ENCODE peak calls at places on chromosomes 11 and 22, in seven cellular contexts. One of them, this sample, is unnamed.

GRCh38 chr22:38491707-38492348 is 14.3 kb downstream of the DDX17 start:
- DNase-seq in GM10248: no peak
- DNase-seq in fibroblast of lung: no peak
- DNase-seq in HTR-8/SVneo: no peak
- DNase-seq in IMR-90: peak; percentile 50
- DNase-seq in H7: no peak
- DNase-seq in CD4-positive, alpha-beta memory T cell: no peak
- DNase-seq in this sample: no peak

GRCh38 chr11:2929880-2930704 is 872 bp upstream of the PHLDA2 start:
- DNase-seq in GM10248: peak; percentile 77
- DNase-seq in fibroblast of lung: peak; percentile 63
- DNase-seq in HTR-8/SVneo: peak; percentile 48
- DNase-seq in IMR-90: peak; percentile 61
- DNase-seq in H7: peak; percentile 92
- DNase-seq in CD4-positive, alpha-beta memory T cell: no peak
- DNase-seq in this sample: peak; percentile 69

GRCh38 chr22:20207277-20208025 is 56.6 kb upstream of the CCDC188 start:
- DNase-seq in GM10248: no peak
- DNase-seq in fibroblast of lung: no peak
- DNase-seq in HTR-8/SVneo: no peak
- DNase-seq in IMR-90: no peak
- DNase-seq in H7: no peak
- DNase-seq in CD4-positive, alpha-beta memory T cell: no peak
- DNase-seq in this sample: no peak

GRCh38 chr11:86176165-86176884 is 68.2 kb upstream of the EED start:
- DNase-seq in GM10248: peak; percentile 41
- DNase-seq in fibroblast of lung: peak; percentile 53
- DNase-seq in HTR-8/SVneo: no peak
- DNase-seq in IMR-90: peak; percentile 52
- DNase-seq in H7: no peak
- DNase-seq in CD4-positive, alpha-beta memory T cell: no peak
- DNase-seq in this sample: no peak

GRCh38 chr11:79472736-79473536 is 32.1 kb upstream of the TENM4 start:
- DNase-seq in GM10248: no peak
- DNase-seq in fibroblast of lung: no peak
- DNase-seq in HTR-8/SVneo: no peak
- DNase-seq in IMR-90: no peak
- DNase-seq in H7: peak; percentile 50
- DNase-seq in CD4-positive, alpha-beta memory T cell: no peak
- DNase-seq in this sample: no peak

GRCh38 chr22:31646186-31647019 is 15.6 kb downstream of the PISD start:
- DNase-seq in GM10248: peak; percentile 64
- DNase-seq in fibroblast of lung: peak; percentile 95
- DNase-seq in HTR-8/SVneo: peak; percentile 66
- DNase-seq in IMR-90: peak; percentile 100
- DNase-seq in H7: peak; percentile 20
- DNase-seq in CD4-positive, alpha-beta memory T cell: no peak
- DNase-seq in this sample: peak; percentile 73

GRCh38 chr22:33539902-33540751 is 380.1 kb downstream of the LARGE1 start:
- DNase-seq in GM10248: no peak
- DNase-seq in fibroblast of lung: peak; percentile 12
- DNase-seq in HTR-8/SVneo: no peak
- DNase-seq in IMR-90: peak; percentile 5
- DNase-seq in H7: no peak
- DNase-seq in CD4-positive, alpha-beta memory T cell: no peak
- DNase-seq in this sample: peak; percentile 76

GRCh38 chr11:69427906-69428880 is 53.3 kb upstream of the LINC01488 start:
- DNase-seq in GM10248: no peak
- DNase-seq in fibroblast of lung: no peak
- DNase-seq in HTR-8/SVneo: no peak
- DNase-seq in IMR-90: no peak
- DNase-seq in H7: no peak
- DNase-seq in CD4-positive, alpha-beta memory T cell: no peak
- DNase-seq in this sample: no peak

GRCh38 chr11:64763804-64764611 is 4.2 kb upstream of the PYGM start:
- DNase-seq in GM10248: peak; percentile 17
- DNase-seq in fibroblast of lung: no peak
- DNase-seq in HTR-8/SVneo: no peak
- DNase-seq in IMR-90: no peak
- DNase-seq in H7: peak; percentile 26
- DNase-seq in CD4-positive, alpha-beta memory T cell: peak; percentile 83
- DNase-seq in this sample: no peak

GRCh38 chr11:19225123-19225522 is 15.6 kb downstream of the E2F8 start:
- DNase-seq in GM10248: no peak
- DNase-seq in fibroblast of lung: no peak
- DNase-seq in HTR-8/SVneo: no peak
- DNase-seq in IMR-90: no peak
- DNase-seq in H7: no peak
- DNase-seq in CD4-positive, alpha-beta memory T cell: no peak
- DNase-seq in this sample: no peak

GRCh38 chr22:45892681-45893461 is 84.1 kb downstream of the WNT7B start:
- DNase-seq in GM10248: no peak
- DNase-seq in fibroblast of lung: no peak
- DNase-seq in HTR-8/SVneo: no peak
- DNase-seq in IMR-90: no peak
- DNase-seq in H7: no peak
- DNase-seq in CD4-positive, alpha-beta memory T cell: no peak
- DNase-seq in this sample: no peak

GRCh38 chr11:12303431-12304149 is 73.8 kb upstream of the PARVA start:
- DNase-seq in GM10248: no peak
- DNase-seq in fibroblast of lung: peak; percentile 45
- DNase-seq in HTR-8/SVneo: no peak
- DNase-seq in IMR-90: no peak
- DNase-seq in H7: no peak
- DNase-seq in CD4-positive, alpha-beta memory T cell: no peak
- DNase-seq in this sample: no peak

GRCh38 chr11:70650075-70650909 is 252.0 kb downstream of the CTTN start:
- DNase-seq in GM10248: peak; percentile 69
- DNase-seq in fibroblast of lung: peak; percentile 69
- DNase-seq in HTR-8/SVneo: peak; percentile 90
- DNase-seq in IMR-90: peak; percentile 69
- DNase-seq in H7: peak; percentile 83
- DNase-seq in CD4-positive, alpha-beta memory T cell: no peak
- DNase-seq in this sample: peak; percentile 84

GRCh38 chr22:49112176-49112575 is 715.5 kb downstream of the BRD1 start:
- DNase-seq in GM10248: no peak
- DNase-seq in fibroblast of lung: no peak
- DNase-seq in HTR-8/SVneo: no peak
- DNase-seq in IMR-90: no peak
- DNase-seq in H7: peak; percentile 16
- DNase-seq in CD4-positive, alpha-beta memory T cell: no peak
- DNase-seq in this sample: no peak

GRCh38 chr11:69837791-69838190 is 18.6 kb upstream of the FGF3 start:
- DNase-seq in GM10248: peak; percentile 21
- DNase-seq in fibroblast of lung: no peak
- DNase-seq in HTR-8/SVneo: no peak
- DNase-seq in IMR-90: no peak
- DNase-seq in H7: peak; percentile 18
- DNase-seq in CD4-positive, alpha-beta memory T cell: no peak
- DNase-seq in this sample: no peak

GRCh38 chr22:19516378-19517170 is 7.6 kb downstream of the CLDN5 start:
- DNase-seq in GM10248: no peak
- DNase-seq in fibroblast of lung: no peak
- DNase-seq in HTR-8/SVneo: no peak
- DNase-seq in IMR-90: no peak
- DNase-seq in H7: no peak
- DNase-seq in CD4-positive, alpha-beta memory T cell: no peak
- DNase-seq in this sample: no peak

GRCh38 chr11:27213232-27213660 is 149.8 kb downstream of the CCDC34 start:
- DNase-seq in GM10248: no peak
- DNase-seq in fibroblast of lung: peak; percentile 85
- DNase-seq in HTR-8/SVneo: no peak
- DNase-seq in IMR-90: peak; percentile 94
- DNase-seq in H7: no peak
- DNase-seq in CD4-positive, alpha-beta memory T cell: no peak
- DNase-seq in this sample: no peak

GRCh38 chr11:77211040-77211451 is 83.0 kb downstream of the MYO7A start:
- DNase-seq in GM10248: no peak
- DNase-seq in fibroblast of lung: no peak
- DNase-seq in HTR-8/SVneo: no peak
- DNase-seq in IMR-90: no peak
- DNase-seq in H7: no peak
- DNase-seq in CD4-positive, alpha-beta memory T cell: no peak
- DNase-seq in this sample: no peak

GRCh38 chr11:13701506-13701905 is 33.0 kb downstream of the FAR1 start:
- DNase-seq in GM10248: no peak
- DNase-seq in fibroblast of lung: no peak
- DNase-seq in HTR-8/SVneo: no peak
- DNase-seq in IMR-90: no peak
- DNase-seq in H7: no peak
- DNase-seq in CD4-positive, alpha-beta memory T cell: no peak
- DNase-seq in this sample: no peak

GRCh38 chr11:69444381-69445130 is 36.9 kb upstream of the LINC01488 start:
- DNase-seq in GM10248: no peak
- DNase-seq in fibroblast of lung: peak; percentile 94
- DNase-seq in HTR-8/SVneo: peak; percentile 54
- DNase-seq in IMR-90: peak; percentile 93
- DNase-seq in H7: peak; percentile 87
- DNase-seq in CD4-positive, alpha-beta memory T cell: no peak
- DNase-seq in this sample: peak; percentile 94

GRCh38 chr22:37018815-37019308 is 385 bp downstream of the TST start:
- DNase-seq in GM10248: no peak
- DNase-seq in fibroblast of lung: peak; percentile 70
- DNase-seq in HTR-8/SVneo: peak; percentile 41
- DNase-seq in IMR-90: peak; percentile 55
- DNase-seq in H7: peak; percentile 88
- DNase-seq in CD4-positive, alpha-beta memory T cell: no peak
- DNase-seq in this sample: peak; percentile 65

GRCh38 chr22:38513063-38513462 is 7.0 kb upstream of the DDX17 start:
- DNase-seq in GM10248: peak; percentile 54
- DNase-seq in fibroblast of lung: no peak
- DNase-seq in HTR-8/SVneo: no peak
- DNase-seq in IMR-90: no peak
- DNase-seq in H7: peak; percentile 69
- DNase-seq in CD4-positive, alpha-beta memory T cell: peak; percentile 38
- DNase-seq in this sample: no peak

GRCh38 chr11:72230764-72231365 is 6.3 kb downstream of the INPPL1 start:
- DNase-seq in GM10248: no peak
- DNase-seq in fibroblast of lung: no peak
- DNase-seq in HTR-8/SVneo: no peak
- DNase-seq in IMR-90: no peak
- DNase-seq in H7: no peak
- DNase-seq in CD4-positive, alpha-beta memory T cell: no peak
- DNase-seq in this sample: peak; percentile 30

GRCh38 chr11:47917643-47918369 is 62.6 kb upstream of the PTPRJ start:
- DNase-seq in GM10248: no peak
- DNase-seq in fibroblast of lung: peak; percentile 99
- DNase-seq in HTR-8/SVneo: peak; percentile 54
- DNase-seq in IMR-90: peak; percentile 98
- DNase-seq in H7: peak; percentile 61
- DNase-seq in CD4-positive, alpha-beta memory T cell: no peak
- DNase-seq in this sample: peak; percentile 27

GRCh38 chr11:73270855-73271477 is 1.2 kb upstream of the P2RY6 start:
- DNase-seq in GM10248: no peak
- DNase-seq in fibroblast of lung: no peak
- DNase-seq in HTR-8/SVneo: no peak
- DNase-seq in IMR-90: no peak
- DNase-seq in H7: peak; percentile 24
- DNase-seq in CD4-positive, alpha-beta memory T cell: no peak
- DNase-seq in this sample: peak; percentile 73

GRCh38 chr11:72349053-72349452 is 85.3 kb downstream of the CLPB start:
- DNase-seq in GM10248: no peak
- DNase-seq in fibroblast of lung: no peak
- DNase-seq in HTR-8/SVneo: no peak
- DNase-seq in IMR-90: no peak
- DNase-seq in H7: no peak
- DNase-seq in CD4-positive, alpha-beta memory T cell: no peak
- DNase-seq in this sample: no peak

GRCh38 chr11:68215087-68215445 is 2.0 kb upstream of the KMT5B start:
- DNase-seq in GM10248: peak; percentile 43
- DNase-seq in fibroblast of lung: no peak
- DNase-seq in HTR-8/SVneo: no peak
- DNase-seq in IMR-90: no peak
- DNase-seq in H7: peak; percentile 48
- DNase-seq in CD4-positive, alpha-beta memory T cell: no peak
- DNase-seq in this sample: no peak

GRCh38 chr22:46450931-46451660 is 86.3 kb downstream of the CELSR1 start:
- DNase-seq in GM10248: no peak
- DNase-seq in fibroblast of lung: no peak
- DNase-seq in HTR-8/SVneo: no peak
- DNase-seq in IMR-90: no peak
- DNase-seq in H7: no peak
- DNase-seq in CD4-positive, alpha-beta memory T cell: no peak
- DNase-seq in this sample: peak; percentile 52

GRCh38 chr11:225734-226453 is 10.2 kb downstream of the SIRT3 start:
- DNase-seq in GM10248: peak; percentile 52
- DNase-seq in fibroblast of lung: no peak
- DNase-seq in HTR-8/SVneo: no peak
- DNase-seq in IMR-90: peak; percentile 50
- DNase-seq in H7: no peak
- DNase-seq in CD4-positive, alpha-beta memory T cell: no peak
- DNase-seq in this sample: no peak

GRCh38 chr11:35165416-35166368 is 26.7 kb downstream of the CD44 start:
- DNase-seq in GM10248: peak; percentile 77
- DNase-seq in fibroblast of lung: peak; percentile 85
- DNase-seq in HTR-8/SVneo: no peak
- DNase-seq in IMR-90: peak; percentile 50
- DNase-seq in H7: no peak
- DNase-seq in CD4-positive, alpha-beta memory T cell: peak; percentile 98
- DNase-seq in this sample: no peak

GRCh38 chr11:19577849-19578619 is 134.6 kb upstream of the NAV2 start:
- DNase-seq in GM10248: no peak
- DNase-seq in fibroblast of lung: peak; percentile 26
- DNase-seq in HTR-8/SVneo: no peak
- DNase-seq in IMR-90: peak; percentile 66
- DNase-seq in H7: no peak
- DNase-seq in CD4-positive, alpha-beta memory T cell: no peak
- DNase-seq in this sample: no peak

GRCh38 chr22:49016909-49017768 is 810.5 kb downstream of the BRD1 start:
- DNase-seq in GM10248: no peak
- DNase-seq in fibroblast of lung: no peak
- DNase-seq in HTR-8/SVneo: no peak
- DNase-seq in IMR-90: no peak
- DNase-seq in H7: peak; percentile 24
- DNase-seq in CD4-positive, alpha-beta memory T cell: no peak
- DNase-seq in this sample: no peak

GRCh38 chr11:63551889-63552266 is 11.3 kb downstream of the PLAAT2 start:
- DNase-seq in GM10248: no peak
- DNase-seq in fibroblast of lung: no peak
- DNase-seq in HTR-8/SVneo: no peak
- DNase-seq in IMR-90: no peak
- DNase-seq in H7: no peak
- DNase-seq in CD4-positive, alpha-beta memory T cell: no peak
- DNase-seq in this sample: no peak

GRCh38 chr22:43272869-43273318 is 70.3 kb downstream of the SCUBE1 start:
- DNase-seq in GM10248: no peak
- DNase-seq in fibroblast of lung: no peak
- DNase-seq in HTR-8/SVneo: no peak
- DNase-seq in IMR-90: no peak
- DNase-seq in H7: peak; percentile 71
- DNase-seq in CD4-positive, alpha-beta memory T cell: no peak
- DNase-seq in this sample: peak; percentile 21

GRCh38 chr11:117876341-117877119 is at the start of gene FXYD6:
- DNase-seq in GM10248: no peak
- DNase-seq in fibroblast of lung: peak; percentile 60
- DNase-seq in HTR-8/SVneo: peak; percentile 69
- DNase-seq in IMR-90: no peak
- DNase-seq in H7: peak; percentile 96
- DNase-seq in CD4-positive, alpha-beta memory T cell: no peak
- DNase-seq in this sample: peak; percentile 55

GRCh38 chr11:126502982-126503381 is 147.5 kb downstream of the ST3GAL4 start:
- DNase-seq in GM10248: no peak
- DNase-seq in fibroblast of lung: no peak
- DNase-seq in HTR-8/SVneo: no peak
- DNase-seq in IMR-90: no peak
- DNase-seq in H7: no peak
- DNase-seq in CD4-positive, alpha-beta memory T cell: no peak
- DNase-seq in this sample: no peak

GRCh38 chr11:6203327-6203726 is 2.0 kb upstream of the C11orf42 start:
- DNase-seq in GM10248: no peak
- DNase-seq in fibroblast of lung: no peak
- DNase-seq in HTR-8/SVneo: no peak
- DNase-seq in IMR-90: no peak
- DNase-seq in H7: no peak
- DNase-seq in CD4-positive, alpha-beta memory T cell: peak; percentile 47
- DNase-seq in this sample: no peak

GRCh38 chr11:35714882-35715612 is 52.5 kb downstream of the TRIM44 start:
- DNase-seq in GM10248: peak; percentile 34
- DNase-seq in fibroblast of lung: peak; percentile 37
- DNase-seq in HTR-8/SVneo: no peak
- DNase-seq in IMR-90: peak; percentile 76
- DNase-seq in H7: no peak
- DNase-seq in CD4-positive, alpha-beta memory T cell: no peak
- DNase-seq in this sample: no peak

This sample was measured in Caco-2.